ENCODE peak calls at places on chromosomes 16 and 17, in six cellular contexts. One of them, this sample, is unnamed. For H3K36me3, the result is how much of the 10 kb centered on the place peaks cover.

GRCh38 chr16:67034478-67034877 is 5.5 kb downstream of the CBFB start:
- DNase-seq in GM12878: no peak
- DNase-seq in HCT116: no peak
- DNase-seq in H1: peak
- DNase-seq in HepG2: no peak
- DNase-seq in K562: no peak
- DNase-seq in this sample: peak

GRCh38 chr16:70529051-70529777 is 5.6 kb downstream of the SF3B3 start:
- DNase-seq in GM12878: no peak
- DNase-seq in HCT116: peak
- DNase-seq in H1: no peak
- DNase-seq in HepG2: peak
- DNase-seq in K562: peak
- DNase-seq in this sample: peak

GRCh38 chr16:23432176-23433128 is 20.5 kb downstream of the COG7 start:
- DNase-seq in GM12878: no peak
- DNase-seq in HCT116: no peak
- DNase-seq in H1: no peak
- DNase-seq in HepG2: peak
- DNase-seq in K562: no peak
- DNase-seq in this sample: no peak

GRCh38 chr17:63490858-63491400 is 14.1 kb downstream of the ACE start:
- DNase-seq in GM12878: no peak
- DNase-seq in HCT116: no peak
- DNase-seq in H1: no peak
- DNase-seq in HepG2: no peak
- DNase-seq in K562: no peak
- DNase-seq in this sample: no peak

GRCh38 chr16:73163238-73163795 is 115.4 kb upstream of the ZFHX3 start:
- DNase-seq in GM12878: no peak
- DNase-seq in HCT116: no peak
- DNase-seq in H1: no peak
- DNase-seq in HepG2: peak
- DNase-seq in K562: no peak
- DNase-seq in this sample: peak

GRCh38 chr16:10744370-10745030 is 858 bp downstream of the NUBP1 start:
- DNase-seq in GM12878: no peak
- DNase-seq in HCT116: no peak
- DNase-seq in H1: no peak
- DNase-seq in HepG2: no peak
- DNase-seq in K562: no peak
- DNase-seq in this sample: no peak

GRCh38 chr16:11170201-11170600 is 85.8 kb downstream of the SOCS1 start:
- DNase-seq in GM12878: no peak
- DNase-seq in HCT116: no peak
- DNase-seq in H1: no peak
- DNase-seq in HepG2: no peak
- DNase-seq in K562: no peak
- DNase-seq in this sample: no peak

GRCh38 chr17:36104601-36105000 is 974 bp downstream of the CCL4 start:
- DNase-seq in GM12878: no peak
- DNase-seq in HCT116: no peak
- DNase-seq in H1: no peak
- DNase-seq in HepG2: no peak
- DNase-seq in K562: no peak
- DNase-seq in this sample: no peak

GRCh38 chr16:60274431-60275017 is 1540.4 kb upstream of the GOT2 start:
- DNase-seq in GM12878: no peak
- DNase-seq in HCT116: no peak
- DNase-seq in H1: no peak
- DNase-seq in HepG2: no peak
- DNase-seq in K562: no peak
- DNase-seq in this sample: no peak

GRCh38 chr17:76735006-76735405 is 2.1 kb downstream of the SRSF2 start:
- DNase-seq in GM12878: no peak
- DNase-seq in HCT116: no peak
- DNase-seq in H1: no peak
- DNase-seq in HepG2: peak
- DNase-seq in K562: peak
- DNase-seq in this sample: peak

GRCh38 chr16:88552815-88553214 is 17.4 kb upstream of the ZC3H18 start:
- DNase-seq in GM12878: no peak
- DNase-seq in HCT116: no peak
- DNase-seq in H1: no peak
- DNase-seq in HepG2: no peak
- DNase-seq in K562: no peak
- DNase-seq in this sample: no peak

GRCh38 chr16:88552166-88552565 is 18.0 kb upstream of the ZC3H18 start:
- DNase-seq in GM12878: no peak
- DNase-seq in HCT116: no peak
- DNase-seq in H1: no peak
- DNase-seq in HepG2: no peak
- DNase-seq in K562: no peak
- DNase-seq in this sample: no peak

GRCh38 chr16:88548131-88548874 is 21.9 kb upstream of the ZC3H18 start:
- DNase-seq in GM12878: no peak
- DNase-seq in HCT116: no peak
- DNase-seq in H1: no peak
- DNase-seq in HepG2: no peak
- DNase-seq in K562: no peak
- DNase-seq in this sample: no peak

GRCh38 chr16:88548985-88549384 is 21.2 kb upstream of the ZC3H18 start:
- DNase-seq in GM12878: no peak
- DNase-seq in HCT116: no peak
- DNase-seq in H1: no peak
- DNase-seq in HepG2: no peak
- DNase-seq in K562: no peak
- DNase-seq in this sample: no peak

GRCh38 chr16:88549671-88550643 is 20.2 kb upstream of the ZC3H18 start:
- DNase-seq in GM12878: no peak
- DNase-seq in HCT116: no peak
- DNase-seq in H1: no peak
- DNase-seq in HepG2: no peak
- DNase-seq in K562: peak
- DNase-seq in this sample: no peak
- TF ChIP-seq MAX in GM12878: no peak
- TF ChIP-seq MAX in HCT116: no peak
- TF ChIP-seq MAX in H1: no peak
- TF ChIP-seq MAX in HepG2: peak
- TF ChIP-seq MAX in K562: peak
- TF ChIP-seq MAX in this sample: no peak

DNA sequence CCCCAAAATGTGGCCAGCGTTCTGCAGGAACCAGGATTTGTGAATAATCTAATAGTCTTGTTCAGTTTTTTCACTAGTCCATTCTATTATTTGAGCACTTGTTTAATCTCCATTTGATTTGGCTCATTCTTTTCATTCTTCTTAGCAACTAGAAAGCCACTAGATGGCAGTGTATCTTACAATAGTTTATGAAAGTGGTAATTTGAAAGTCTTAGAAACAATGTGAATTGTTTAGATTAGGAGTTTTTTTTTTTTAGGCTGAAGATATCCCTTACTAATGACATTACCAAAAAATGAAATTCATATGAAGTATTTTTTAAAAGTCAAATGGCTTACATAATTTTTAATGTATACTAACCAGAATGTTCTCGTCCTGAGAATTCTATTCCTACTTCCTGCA is 6.7 kb downstream of the ERI2 start:
- DNase-seq in GM12878: no peak
- DNase-seq in HCT116: peak
- DNase-seq in H1: no peak
- DNase-seq in HepG2: peak
- DNase-seq in K562: peak
- DNase-seq in this sample: peak
- H3K36me3 ChIP-seq in GM12878: under half
- H3K36me3 ChIP-seq in HCT116: under half
- H3K36me3 ChIP-seq in H1: under half
- H3K36me3 ChIP-seq in HepG2: under half
- H3K36me3 ChIP-seq in K562: half or more
- H3K36me3 ChIP-seq in this sample: under half

GRCh38 chr16:57278494-57278893 is 6.0 kb downstream of the PLLP start:
- DNase-seq in GM12878: no peak
- DNase-seq in HCT116: no peak
- DNase-seq in H1: no peak
- DNase-seq in HepG2: no peak
- DNase-seq in K562: no peak
- DNase-seq in this sample: no peak

GRCh38 chr16:57273359-57273758 is 11.1 kb downstream of the PLLP start:
- DNase-seq in GM12878: no peak
- DNase-seq in HCT116: no peak
- DNase-seq in H1: no peak
- DNase-seq in HepG2: no peak
- DNase-seq in K562: no peak
- DNase-seq in this sample: no peak

GRCh38 chr16:57277586-57277985 is 6.9 kb downstream of the PLLP start:
- DNase-seq in GM12878: no peak
- DNase-seq in HCT116: peak
- DNase-seq in H1: no peak
- DNase-seq in HepG2: no peak
- DNase-seq in K562: no peak
- DNase-seq in this sample: no peak

GRCh38 chr16:57273826-57274225 is 10.6 kb downstream of the PLLP start:
- DNase-seq in GM12878: no peak
- DNase-seq in HCT116: no peak
- DNase-seq in H1: no peak
- DNase-seq in HepG2: no peak
- DNase-seq in K562: no peak
- DNase-seq in this sample: no peak

GRCh38 chr16:57276596-57276995 is 7.9 kb downstream of the PLLP start:
- DNase-seq in GM12878: no peak
- DNase-seq in HCT116: no peak
- DNase-seq in H1: no peak
- DNase-seq in HepG2: no peak
- DNase-seq in K562: no peak
- DNase-seq in this sample: no peak
- TF ChIP-seq POLR2A in GM12878: no peak
- TF ChIP-seq POLR2A in HCT116: no peak
- TF ChIP-seq POLR2A in H1: no peak
- TF ChIP-seq POLR2A in HepG2: no peak
- TF ChIP-seq POLR2A in K562: no peak
- TF ChIP-seq POLR2A in this sample: no peak

DNA sequence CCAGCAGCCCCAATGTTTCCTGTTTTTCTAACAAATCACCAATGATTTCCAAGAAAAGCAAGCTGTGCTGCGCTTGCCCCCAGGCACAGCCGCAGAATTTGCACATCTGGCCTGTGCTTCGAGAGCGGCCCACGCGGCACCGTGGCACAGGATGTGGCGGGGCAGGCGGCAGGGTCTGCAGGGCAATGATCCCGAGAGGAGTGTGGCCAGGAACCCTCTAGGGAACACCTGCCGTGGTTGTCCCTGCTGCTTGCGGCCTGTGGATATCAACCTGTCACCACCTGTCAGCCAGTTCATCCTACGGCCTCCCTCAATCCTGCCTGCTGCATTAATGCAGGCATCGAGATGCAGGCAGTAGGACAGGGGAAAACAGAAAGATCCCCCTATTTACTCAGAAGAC is 24.0 kb downstream of the PIK3R5 start:
- DNase-seq in GM12878: no peak
- DNase-seq in HCT116: no peak
- DNase-seq in H1: no peak
- DNase-seq in HepG2: no peak
- DNase-seq in K562: no peak
- DNase-seq in this sample: no peak
- TF ChIP-seq MAX in GM12878: peak
- TF ChIP-seq MAX in HCT116: no peak
- TF ChIP-seq MAX in H1: no peak
- TF ChIP-seq MAX in HepG2: no peak
- TF ChIP-seq MAX in K562: no peak
- TF ChIP-seq MAX in this sample: no peak

GRCh38 chr17:78997231-78997741 is 12.3 kb downstream of the CANT1 start:
- DNase-seq in GM12878: no peak
- DNase-seq in HCT116: no peak
- DNase-seq in H1: no peak
- DNase-seq in HepG2: no peak
- DNase-seq in K562: no peak
- DNase-seq in this sample: no peak

GRCh38 chr17:78996781-78997201 is 12.8 kb downstream of the CANT1 start:
- DNase-seq in GM12878: no peak
- DNase-seq in HCT116: no peak
- DNase-seq in H1: no peak
- DNase-seq in HepG2: no peak
- DNase-seq in K562: no peak
- DNase-seq in this sample: no peak

GRCh38 chr17:78995022-78995760 is 14.4 kb downstream of the CANT1 start:
- DNase-seq in GM12878: no peak
- DNase-seq in HCT116: no peak
- DNase-seq in H1: no peak
- DNase-seq in HepG2: no peak
- DNase-seq in K562: no peak
- DNase-seq in this sample: no peak

GRCh38 chr17:78993981-78994671 is 14.4 kb upstream of the LGALS3BP start:
- DNase-seq in GM12878: no peak
- DNase-seq in HCT116: no peak
- DNase-seq in H1: no peak
- DNase-seq in HepG2: no peak
- DNase-seq in K562: no peak
- DNase-seq in this sample: no peak

DNA sequence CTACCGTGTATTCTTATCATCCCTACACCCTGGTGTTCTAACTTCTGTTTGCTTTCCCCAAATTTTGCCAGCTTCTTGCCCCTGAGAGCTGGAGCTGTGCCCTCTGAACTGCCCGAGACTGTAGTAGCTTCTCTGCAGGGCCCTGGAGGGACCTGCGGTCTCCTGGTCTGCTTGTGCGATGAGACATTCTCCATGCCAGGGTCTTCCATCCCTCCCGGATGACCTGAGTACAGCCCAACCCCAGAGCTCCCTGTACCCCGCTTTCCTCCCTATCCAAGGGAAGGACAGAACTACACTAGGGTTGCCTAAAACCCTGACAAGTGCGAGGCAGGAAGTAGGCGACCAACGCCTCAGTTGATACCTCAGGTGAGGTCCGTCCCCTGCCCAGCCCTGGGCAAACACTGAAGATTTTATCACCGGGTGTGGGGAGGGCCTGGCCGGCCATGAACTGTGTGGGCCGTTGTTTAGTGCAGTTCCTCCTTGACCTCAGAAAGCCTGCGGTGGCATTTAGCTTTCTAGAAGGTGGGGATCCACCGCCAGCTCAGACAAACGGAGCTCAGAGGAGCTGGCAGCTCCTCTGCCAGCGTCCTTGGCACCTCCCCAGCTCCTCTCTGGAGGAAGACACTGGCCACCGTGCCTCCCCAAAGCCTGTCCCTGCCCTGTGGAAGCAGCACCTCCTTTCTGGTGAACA is 13.7 kb downstream of the CANT1 start:
- DNase-seq in GM12878: no peak
- DNase-seq in HCT116: no peak
- DNase-seq in H1: no peak
- DNase-seq in HepG2: no peak
- DNase-seq in K562: no peak
- DNase-seq in this sample: no peak
- H3K36me3 ChIP-seq in GM12878: under half
- H3K36me3 ChIP-seq in HCT116: half or more
- H3K36me3 ChIP-seq in H1: under half
- H3K36me3 ChIP-seq in HepG2: under half
- H3K36me3 ChIP-seq in K562: half or more
- H3K36me3 ChIP-seq in this sample: under half